ENCODE peak calls at places on chromosomes 5 and 9, in nine cellular contexts. One of them, this sample, is unnamed.
A peak's percentile ranks its signal among the peaks of the same experiment; 100 is the strongest.

GRCh38 chr9:35518981-35519679 is 29.2 kb downstream of the RUSC2 start:
- DNase-seq in adipocyte: peak; percentile 42
- DNase-seq in SK-N-SH: no peak
- DNase-seq in IMR-90: peak; percentile 58
- DNase-seq in mesenchymal stem cell: peak; percentile 48
- DNase-seq in fibroblast of lung: peak; percentile 13
- DNase-seq in colonic mucosa: no peak
- DNase-seq in trophoblast cell: peak; percentile 51
- DNase-seq in lower lobe of right lung: no peak
- DNase-seq in this sample: no peak

GRCh38 chr5:134649163-134649916 is 755 bp downstream of the SEC24A start:
- DNase-seq in IMR-90: peak; percentile 8
- DNase-seq in adipocyte: peak; percentile 47
- DNase-seq in colonic mucosa: peak; percentile 45
- DNase-seq in mesenchymal stem cell: peak; percentile 53
- DNase-seq in SK-N-SH: peak; percentile 39
- DNase-seq in fibroblast of lung: peak; percentile 6
- DNase-seq in trophoblast cell: no peak
- DNase-seq in lower lobe of right lung: peak; percentile 61
- DNase-seq in this sample: peak; percentile 46

GRCh38 chr9:14413811-14414210 is 99.9 kb upstream of the NFIB start:
- DNase-seq in lower lobe of right lung: no peak
- DNase-seq in mesenchymal stem cell: no peak
- DNase-seq in IMR-90: no peak
- DNase-seq in trophoblast cell: no peak
- DNase-seq in colonic mucosa: no peak
- DNase-seq in fibroblast of lung: no peak
- DNase-seq in SK-N-SH: no peak
- DNase-seq in adipocyte: no peak
- DNase-seq in this sample: no peak

GRCh38 chr9:74577956-74578355 is 80.8 kb downstream of the RORB start:
- DNase-seq in IMR-90: peak; percentile 3
- DNase-seq in SK-N-SH: no peak
- DNase-seq in adipocyte: peak; percentile 42
- DNase-seq in mesenchymal stem cell: no peak
- DNase-seq in colonic mucosa: no peak
- DNase-seq in fibroblast of lung: peak; percentile 8
- DNase-seq in lower lobe of right lung: no peak
- DNase-seq in trophoblast cell: no peak
- DNase-seq in this sample: no peak

GRCh38 chr9:3980771-3981170 is 319.1 kb downstream of the GLIS3 start:
- DNase-seq in mesenchymal stem cell: peak; percentile 33
- DNase-seq in colonic mucosa: no peak
- DNase-seq in lower lobe of right lung: no peak
- DNase-seq in trophoblast cell: no peak
- DNase-seq in IMR-90: peak; percentile 66
- DNase-seq in SK-N-SH: no peak
- DNase-seq in adipocyte: peak; percentile 56
- DNase-seq in fibroblast of lung: peak; percentile 54
- DNase-seq in this sample: no peak

GRCh38 chr9:13427587-13427986 is 148.1 kb upstream of the MPDZ start:
- DNase-seq in colonic mucosa: peak; percentile 19
- DNase-seq in adipocyte: peak; percentile 76
- DNase-seq in mesenchymal stem cell: peak; percentile 54
- DNase-seq in fibroblast of lung: peak; percentile 81
- DNase-seq in lower lobe of right lung: no peak
- DNase-seq in SK-N-SH: peak; percentile 30
- DNase-seq in trophoblast cell: peak; percentile 4
- DNase-seq in IMR-90: peak; percentile 50
- DNase-seq in this sample: peak; percentile 6

GRCh38 chr9:124950050-124950718 is 9.3 kb upstream of the GOLGA1 start:
- DNase-seq in fibroblast of lung: no peak
- DNase-seq in mesenchymal stem cell: no peak
- DNase-seq in colonic mucosa: no peak
- DNase-seq in adipocyte: no peak
- DNase-seq in lower lobe of right lung: no peak
- DNase-seq in SK-N-SH: no peak
- DNase-seq in trophoblast cell: no peak
- DNase-seq in IMR-90: no peak
- DNase-seq in this sample: no peak

GRCh38 chr5:107502711-107503110 is 168.0 kb downstream of the EFNA5 start:
- DNase-seq in mesenchymal stem cell: no peak
- DNase-seq in trophoblast cell: no peak
- DNase-seq in fibroblast of lung: no peak
- DNase-seq in SK-N-SH: peak; percentile 61
- DNase-seq in lower lobe of right lung: no peak
- DNase-seq in IMR-90: no peak
- DNase-seq in adipocyte: no peak
- DNase-seq in colonic mucosa: no peak
- DNase-seq in this sample: peak; percentile 25

GRCh38 chr9:93268551-93269314 is 84.8 kb downstream of the WNK2 start:
- DNase-seq in fibroblast of lung: no peak
- DNase-seq in lower lobe of right lung: peak; percentile 43
- DNase-seq in adipocyte: no peak
- DNase-seq in IMR-90: no peak
- DNase-seq in colonic mucosa: peak; percentile 87
- DNase-seq in mesenchymal stem cell: no peak
- DNase-seq in trophoblast cell: no peak
- DNase-seq in SK-N-SH: peak; percentile 8
- DNase-seq in this sample: peak; percentile 64

GRCh38 chr5:478355-478981 is 35.5 kb downstream of the EXOC3 start:
- DNase-seq in mesenchymal stem cell: no peak
- DNase-seq in SK-N-SH: no peak
- DNase-seq in IMR-90: no peak
- DNase-seq in adipocyte: no peak
- DNase-seq in colonic mucosa: no peak
- DNase-seq in lower lobe of right lung: no peak
- DNase-seq in trophoblast cell: no peak
- DNase-seq in fibroblast of lung: no peak
- DNase-seq in this sample: peak; percentile 79

GRCh38 chr9:89440548-89440947 is 57.4 kb downstream of the SEMA4D start:
- DNase-seq in fibroblast of lung: no peak
- DNase-seq in mesenchymal stem cell: no peak
- DNase-seq in adipocyte: no peak
- DNase-seq in colonic mucosa: no peak
- DNase-seq in IMR-90: no peak
- DNase-seq in trophoblast cell: peak; percentile 31
- DNase-seq in lower lobe of right lung: peak; percentile 90
- DNase-seq in SK-N-SH: no peak
- DNase-seq in this sample: no peak

GRCh38 chr5:55338810-55339243 is 31.0 kb downstream of the MTREX start:
- DNase-seq in mesenchymal stem cell: no peak
- DNase-seq in colonic mucosa: no peak
- DNase-seq in trophoblast cell: no peak
- DNase-seq in IMR-90: no peak
- DNase-seq in adipocyte: no peak
- DNase-seq in fibroblast of lung: no peak
- DNase-seq in SK-N-SH: no peak
- DNase-seq in lower lobe of right lung: no peak
- DNase-seq in this sample: no peak

GRCh38 chr9:71521132-71521531 is 247.2 kb downstream of the CEMIP2 start:
- DNase-seq in fibroblast of lung: no peak
- DNase-seq in colonic mucosa: no peak
- DNase-seq in IMR-90: no peak
- DNase-seq in trophoblast cell: no peak
- DNase-seq in adipocyte: no peak
- DNase-seq in lower lobe of right lung: no peak
- DNase-seq in mesenchymal stem cell: no peak
- DNase-seq in SK-N-SH: no peak
- DNase-seq in this sample: no peak

GRCh38 chr9:76818271-76818670 is 54.0 kb downstream of the PCA3 start:
- DNase-seq in colonic mucosa: peak; percentile 60
- DNase-seq in IMR-90: peak; percentile 98
- DNase-seq in trophoblast cell: peak; percentile 88
- DNase-seq in fibroblast of lung: peak; percentile 98
- DNase-seq in mesenchymal stem cell: peak; percentile 99
- DNase-seq in lower lobe of right lung: no peak
- DNase-seq in adipocyte: peak; percentile 98
- DNase-seq in SK-N-SH: no peak
- DNase-seq in this sample: peak; percentile 53

GRCh38 chr5:72292411-72292810 is 27.6 kb downstream of the MRPS27 start:
- DNase-seq in fibroblast of lung: no peak
- DNase-seq in adipocyte: no peak
- DNase-seq in colonic mucosa: no peak
- DNase-seq in trophoblast cell: peak; percentile 1
- DNase-seq in SK-N-SH: no peak
- DNase-seq in mesenchymal stem cell: no peak
- DNase-seq in IMR-90: no peak
- DNase-seq in lower lobe of right lung: no peak
- DNase-seq in this sample: no peak

GRCh38 chr5:72286798-72287197 is 33.2 kb downstream of the MRPS27 start:
- DNase-seq in mesenchymal stem cell: no peak
- DNase-seq in lower lobe of right lung: no peak
- DNase-seq in colonic mucosa: no peak
- DNase-seq in adipocyte: no peak
- DNase-seq in trophoblast cell: no peak
- DNase-seq in SK-N-SH: no peak
- DNase-seq in IMR-90: no peak
- DNase-seq in fibroblast of lung: no peak
- DNase-seq in this sample: no peak

GRCh38 chr5:72291601-72292000 is 28.4 kb downstream of the MRPS27 start:
- DNase-seq in IMR-90: no peak
- DNase-seq in mesenchymal stem cell: no peak
- DNase-seq in lower lobe of right lung: no peak
- DNase-seq in colonic mucosa: no peak
- DNase-seq in fibroblast of lung: no peak
- DNase-seq in adipocyte: no peak
- DNase-seq in SK-N-SH: no peak
- DNase-seq in trophoblast cell: no peak
- DNase-seq in this sample: no peak

GRCh38 chr5:72290356-72291133 is 29.5 kb downstream of the MRPS27 start:
- DNase-seq in colonic mucosa: no peak
- DNase-seq in IMR-90: peak; percentile 25
- DNase-seq in SK-N-SH: no peak
- DNase-seq in adipocyte: peak; percentile 74
- DNase-seq in lower lobe of right lung: no peak
- DNase-seq in trophoblast cell: no peak
- DNase-seq in fibroblast of lung: peak; percentile 30
- DNase-seq in mesenchymal stem cell: peak; percentile 19
- DNase-seq in this sample: peak; percentile 46

GRCh38 chr5:72288923-72289322 is 31.1 kb downstream of the MRPS27 start:
- DNase-seq in mesenchymal stem cell: no peak
- DNase-seq in IMR-90: no peak
- DNase-seq in trophoblast cell: no peak
- DNase-seq in fibroblast of lung: no peak
- DNase-seq in colonic mucosa: no peak
- DNase-seq in SK-N-SH: no peak
- DNase-seq in adipocyte: no peak
- DNase-seq in lower lobe of right lung: no peak
- DNase-seq in this sample: no peak
- H3K36me3 ChIP-seq in mesenchymal stem cell: peaks cover 5% of the 10 kb centered on the region
- H3K36me3 ChIP-seq in IMR-90: peaks cover 3% of the 10 kb centered on the region
- H3K36me3 ChIP-seq in trophoblast cell: peaks cover 5% of the 10 kb centered on the region
- H3K36me3 ChIP-seq in fibroblast of lung: no peaks in the 10 kb centered on the region
- H3K36me3 ChIP-seq in colonic mucosa: no peaks in the 10 kb centered on the region
- H3K36me3 ChIP-seq in SK-N-SH: peaks cover 32% of the 10 kb centered on the region
- H3K36me3 ChIP-seq in adipocyte: peaks cover 24% of the 10 kb centered on the region
- H3K36me3 ChIP-seq in lower lobe of right lung: peaks cover 27% of the 10 kb centered on the region
- H3K36me3 ChIP-seq in this sample: peaks cover 16% of the 10 kb centered on the region

DNA sequence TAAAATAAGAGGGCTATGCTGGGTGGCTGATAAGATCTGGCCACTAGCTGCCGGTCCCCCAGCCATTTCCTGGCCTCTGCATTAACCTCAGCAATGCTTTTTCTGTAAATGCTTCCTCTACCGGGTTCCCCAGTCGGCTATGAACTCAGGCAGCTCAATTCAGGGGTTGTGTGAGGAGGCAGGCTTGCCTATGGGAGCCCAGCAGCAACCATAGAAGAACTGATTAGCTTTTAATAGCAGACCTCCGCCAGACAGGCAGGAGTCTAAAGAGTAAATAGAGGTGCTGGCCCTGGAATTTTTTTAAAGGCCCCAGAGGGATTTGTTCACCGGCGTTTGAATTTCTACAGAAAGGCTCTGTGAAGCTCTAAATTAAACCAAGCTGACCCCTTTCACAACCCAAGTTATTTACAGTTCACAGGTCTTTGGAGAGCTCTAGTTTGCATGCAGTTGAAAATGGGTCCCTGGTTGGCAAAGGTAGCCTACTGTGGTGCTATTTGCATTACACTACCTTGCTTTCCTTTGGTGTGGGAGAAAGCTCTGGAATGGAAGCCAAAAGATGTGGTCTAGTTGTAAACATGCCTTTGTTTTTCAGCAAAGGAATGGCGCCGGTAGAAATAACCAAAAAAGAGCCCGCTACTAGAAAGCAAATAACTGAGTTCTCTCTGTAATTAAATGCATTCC is 289.7 kb upstream of the SEMA6A start:
- DNase-seq in colonic mucosa: no peak
- DNase-seq in mesenchymal stem cell: peak; percentile 32
- DNase-seq in fibroblast of lung: no peak
- DNase-seq in IMR-90: no peak
- DNase-seq in lower lobe of right lung: no peak
- DNase-seq in trophoblast cell: no peak
- DNase-seq in adipocyte: no peak
- DNase-seq in SK-N-SH: peak; percentile 30
- DNase-seq in this sample: peak; percentile 21
- H3K4me1 ChIP-seq in colonic mucosa: no peaks in the 10 kb centered on the region
- H3K4me1 ChIP-seq in mesenchymal stem cell: no peaks in the 10 kb centered on the region
- H3K4me1 ChIP-seq in fibroblast of lung: no peaks in the 10 kb centered on the region
- H3K4me1 ChIP-seq in IMR-90: no peaks in the 10 kb centered on the region
- H3K4me1 ChIP-seq in lower lobe of right lung: no peaks in the 10 kb centered on the region
- H3K4me1 ChIP-seq in trophoblast cell: peaks cover 11% of the 10 kb centered on the region
- H3K4me1 ChIP-seq in adipocyte: no peaks in the 10 kb centered on the region
- H3K4me1 ChIP-seq in SK-N-SH: no peaks in the 10 kb centered on the region
- H3K4me1 ChIP-seq in this sample: no peaks in the 10 kb centered on the region

GRCh38 chr5:65612298-65612907 is 11.7 kb downstream of the TRIM23 start:
- DNase-seq in trophoblast cell: no peak
- DNase-seq in lower lobe of right lung: no peak
- DNase-seq in colonic mucosa: no peak
- DNase-seq in mesenchymal stem cell: no peak
- DNase-seq in SK-N-SH: no peak
- DNase-seq in adipocyte: no peak
- DNase-seq in IMR-90: no peak
- DNase-seq in fibroblast of lung: no peak
- DNase-seq in this sample: no peak

GRCh38 chr5:65611524-65611923 is 12.6 kb downstream of the TRIM23 start:
- DNase-seq in SK-N-SH: no peak
- DNase-seq in mesenchymal stem cell: no peak
- DNase-seq in lower lobe of right lung: no peak
- DNase-seq in fibroblast of lung: no peak
- DNase-seq in IMR-90: peak; percentile 47
- DNase-seq in trophoblast cell: peak; percentile 73
- DNase-seq in colonic mucosa: no peak
- DNase-seq in adipocyte: no peak
- DNase-seq in this sample: no peak
- H3K36me3 ChIP-seq in SK-N-SH: peaks cover 69% of the 10 kb centered on the region
- H3K36me3 ChIP-seq in mesenchymal stem cell: peaks cover 5% of the 10 kb centered on the region
- H3K36me3 ChIP-seq in lower lobe of right lung: peaks cover 98% of the 10 kb centered on the region
- H3K36me3 ChIP-seq in fibroblast of lung: peaks cover 5% of the 10 kb centered on the region
- H3K36me3 ChIP-seq in IMR-90: peaks cover 29% of the 10 kb centered on the region
- H3K36me3 ChIP-seq in trophoblast cell: peaks cover 11% of the 10 kb centered on the region
- H3K36me3 ChIP-seq in colonic mucosa: peaks cover 4% of the 10 kb centered on the region
- H3K36me3 ChIP-seq in adipocyte: peaks cover 93% of the 10 kb centered on the region
- H3K36me3 ChIP-seq in this sample: peaks cover 62% of the 10 kb centered on the region

DNA sequence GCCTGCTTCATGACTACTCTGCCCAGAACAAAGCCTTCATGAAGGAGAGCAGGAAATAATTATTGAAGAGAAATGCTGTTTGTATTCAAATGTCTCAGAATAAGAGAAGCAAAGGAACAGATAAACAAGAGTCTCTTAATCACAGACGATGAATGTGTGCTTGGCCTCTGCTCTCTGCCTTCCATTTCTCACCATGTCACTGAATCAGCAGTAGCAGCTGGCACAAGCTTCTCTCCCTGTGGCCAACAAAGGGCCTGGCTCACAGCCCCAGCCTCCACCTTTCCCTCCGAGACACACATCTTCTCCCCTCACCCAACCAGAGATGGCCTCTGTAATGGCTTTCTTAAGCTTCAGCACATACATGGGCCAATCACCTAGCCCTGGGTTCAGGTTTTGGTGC is 128.1 kb upstream of the SLIT3 start:
- DNase-seq in mesenchymal stem cell: no peak
- DNase-seq in adipocyte: no peak
- DNase-seq in colonic mucosa: no peak
- DNase-seq in SK-N-SH: no peak
- DNase-seq in trophoblast cell: no peak
- DNase-seq in IMR-90: no peak
- DNase-seq in lower lobe of right lung: no peak
- DNase-seq in fibroblast of lung: peak; percentile 14
- DNase-seq in this sample: peak; percentile 73
- H3K4me1 ChIP-seq in mesenchymal stem cell: no peaks in the 10 kb centered on the region
- H3K4me1 ChIP-seq in adipocyte: peaks cover 57% of the 10 kb centered on the region
- H3K4me1 ChIP-seq in colonic mucosa: no peaks in the 10 kb centered on the region
- H3K4me1 ChIP-seq in SK-N-SH: no peaks in the 10 kb centered on the region
- H3K4me1 ChIP-seq in trophoblast cell: no peaks in the 10 kb centered on the region
- H3K4me1 ChIP-seq in IMR-90: no peaks in the 10 kb centered on the region
- H3K4me1 ChIP-seq in lower lobe of right lung: no peaks in the 10 kb centered on the region
- H3K4me1 ChIP-seq in fibroblast of lung: peaks cover 10% of the 10 kb centered on the region
- H3K4me1 ChIP-seq in this sample: peaks cover 18% of the 10 kb centered on the region